ENCODE peak calls at places on chromosomes 12 and 14, in ten cellular contexts. N is activated T-helper 1 cell treated with anti-CD3 and anti-CD28 coated beads, Interleukin-2, amount 50 U/mL, for 16 hours; A is MM.1S; V is NCI-H345; S is stimulated activated CD8-positive, alpha-beta memory T cell treated with anti-CD3 and anti-CD28 coated beads, Interleukin-2, amount 100 ng/mL, for 1 hour; K is WTC11; H is SK-N-DZ; L is fibroblast of lung; F is HT1080; Z is ovary. I is an unnamed sample.

GRCh38 chr14:50946234-50946935 is 2.1 kb upstream of the PYGL start:
- DNase-seq in N (no peak), A (no peak), V (no peak), S (no peak), K (no peak), H (no peak), L (peak; percentile 17), F (no peak), Z (no peak), I (no peak)

GRCh38 chr12:31118831-31119530 is 45.3 kb downstream of the DDX11 start:
- DNase-seq in N (no peak), A (no peak), V (peak; percentile 66), S (no peak), K (peak; percentile 72), H (peak; percentile 90), L (no peak), F (peak; percentile 37), Z (peak; percentile 71), I (no peak)

GRCh38 chr12:125340791-125341190 is 275.6 kb downstream of the AACS start:
- DNase-seq in N (no peak), A (no peak), V (no peak), S (no peak), K (no peak), H (no peak), L (peak; percentile 89), F (peak; percentile 58), Z (no peak), I (no peak)

GRCh38 chr14:62097072-62097471 is 334.9 kb downstream of the SNAPC1 start:
- DNase-seq in N (no peak), A (no peak), V (no peak), S (no peak), K (no peak), H (no peak), L (no peak), F (no peak), Z (no peak), I (no peak)

GRCh38 chr14:24665440-24665991 is 31.5 kb upstream of the GZMB start:
- DNase-seq in N (no peak), A (peak; percentile 69), V (no peak), S (no peak), K (no peak), H (no peak), L (no peak), F (no peak), Z (no peak), I (no peak)

GRCh38 chr14:79254069-79254775 is 957.1 kb downstream of the DIO2 start:
- DNase-seq in N (no peak), A (no peak), V (no peak), S (no peak), K (no peak), H (no peak), L (peak; percentile 75), F (peak; percentile 17), Z (no peak), I (no peak)

GRCh38 chr12:108634225-108634795 is 616 bp upstream of the SELPLG start:
- DNase-seq in N (no peak), A (peak; percentile 94), V (peak; percentile 72), S (no peak), K (no peak), H (no peak), L (no peak), F (no peak), Z (peak; percentile 13), I (no peak)

GRCh38 chr14:55117816-55118441 is 11.1 kb upstream of the LGALS3 start:
- DNase-seq in N (no peak), A (no peak), V (no peak), S (no peak), K (no peak), H (no peak), L (peak; percentile 49), F (no peak), Z (no peak), I (no peak)

GRCh38 chr12:24966951-24967564 is 18.2 kb upstream of the BCAT1 start:
- DNase-seq in N (no peak), A (no peak), V (no peak), S (no peak), K (no peak), H (no peak), L (no peak), F (no peak), Z (no peak), I (no peak)

GRCh38 chr12:56128669-56129209 is 672 bp downstream of the ESYT1 start:
- DNase-seq in N (no peak), A (no peak), V (no peak), S (no peak), K (no peak), H (peak; percentile 35), L (peak; percentile 29), F (peak; percentile 45), Z (peak; percentile 67), I (no peak)

GRCh38 chr12:63897931-63898330 is 53.4 kb downstream of the SRGAP1 start:
- DNase-seq in N (no peak), A (no peak), V (no peak), S (no peak), K (no peak), H (no peak), L (no peak), F (peak; percentile 50), Z (no peak), I (no peak)

GRCh38 chr12:10027311-10028099 is 3.0 kb upstream of the CLEC9A start:
- DNase-seq in N (no peak), A (no peak), V (no peak), S (no peak), K (no peak), H (no peak), L (peak; percentile 8), F (peak; percentile 52), Z (no peak), I (no peak)

GRCh38 chr12:122847921-122848421 is 12.7 kb downstream of the HIP1R start:
- DNase-seq in N (no peak), A (no peak), V (no peak), S (no peak), K (no peak), H (no peak), L (no peak), F (no peak), Z (no peak), I (no peak)

I was measured in BE2C.